ENCODE peak calls at places on chromosomes 16 and 17, in five cellular contexts. O is OCI-LY7, T is neural progenitor cell, Z is IMR-90, N is endothelial cell of umbilical vein. V is an unnamed sample.

GRCh38 chr17:81868674-81869220 is 2.4 kb downstream of the ARHGDIA start:
- DNase-seq in O (peak; percentile 37), T (peak; percentile 35), Z (peak; percentile 88), N (no peak), V (peak; percentile 83)

GRCh38 chr16:82033683-82034300 is 1.3 kb upstream of the HSD17B2 start:
- DNase-seq in O (no peak), T (no peak), Z (no peak), N (peak; percentile 8), V (peak; percentile 51)

GRCh38 chr16:71899171-71899570 is 3.8 kb downstream of the IST1 start:
- DNase-seq in O (no peak), T (no peak), Z (no peak), N (no peak), V (no peak)

GRCh38 chr16:86630471-86630870 is 52.1 kb downstream of the FOXL1 start:
- DNase-seq in O (no peak), T (no peak), Z (peak; percentile 31), N (no peak), V (no peak)

GRCh38 chr16:11994187-11995119 is 17.9 kb downstream of the SNX29 start:
- DNase-seq in O (no peak), T (peak; percentile 26), Z (peak; percentile 28), N (peak; percentile 68), V (no peak)

GRCh38 chr17:43916385-43916784 is 9.0 kb upstream of the MPP2 start:
- DNase-seq in O (no peak), T (no peak), Z (no peak), N (no peak), V (no peak)

GRCh38 chr17:66677201-66677981 is 157.5 kb upstream of the CACNG5 start:
- DNase-seq in O (no peak), T (no peak), Z (peak; percentile 94), N (no peak), V (no peak)

GRCh38 chr16:57720142-57720575 is 15.4 kb upstream of the KATNB1 start:
- DNase-seq in O (peak; percentile 18), T (peak; percentile 63), Z (peak; percentile 50), N (peak; percentile 53), V (peak; percentile 78)

GRCh38 chr16:76535-77272 is 1.3 kb upstream of the MPG start:
- DNase-seq in O (peak; percentile 40), T (no peak), Z (peak; percentile 95), N (peak; percentile 75), V (peak; percentile 77)

GRCh38 chr16:87765473-87765775 is 362 bp downstream of the KLHDC4 start:
- DNase-seq in O (peak; percentile 68), T (no peak), Z (peak; percentile 7), N (peak; percentile 38), V (no peak)

GRCh38 chr16:69741519-69741918 is 13.2 kb downstream of the NOB1 start:
- DNase-seq in O (no peak), T (no peak), Z (peak; percentile 67), N (no peak), V (no peak)

GRCh38 chr17:40442392-40443195 is 656 bp upstream of the IGFBP4 start:
- DNase-seq in O (no peak), T (no peak), Z (peak; percentile 47), N (peak; percentile 28), V (no peak)

GRCh38 chr17:18321309-18321708 is 6.2 kb downstream of the SMCR8 start:
- DNase-seq in O (no peak), T (peak; percentile 51), Z (no peak), N (no peak), V (no peak)

GRCh38 chr16:83513006-83513755 is 294.6 kb upstream of the HSBP1 start:
- DNase-seq in O (no peak), T (no peak), Z (peak; percentile 89), N (no peak), V (no peak)

GRCh38 chr16:3800019-3800418 is 80.5 kb downstream of the CREBBP start:
- DNase-seq in O (no peak), T (no peak), Z (no peak), N (no peak), V (no peak)

GRCh38 chr17:71959129-71959528 is 161.7 kb upstream of the SOX9 start:
- DNase-seq in O (peak; percentile 25), T (peak; percentile 16), Z (peak; percentile 8), N (no peak), V (no peak)

GRCh38 chr16:4593069-4593468 is 21.6 kb downstream of the UBALD1 start:
- DNase-seq in O (no peak), T (peak; percentile 63), Z (no peak), N (no peak), V (no peak)

GRCh38 chr16:57818377-57819055 is 16.2 kb upstream of the KIFC3 start:
- DNase-seq in O (no peak), T (no peak), Z (no peak), N (no peak), V (no peak)

GRCh38 chr16:63512910-63513309 is 1476.7 kb upstream of the CDH8 start:
- DNase-seq in O (no peak), T (no peak), Z (no peak), N (no peak), V (no peak)

GRCh38 chr17:67829331-67829730 is 4.0 kb downstream of the BPTF start:
- DNase-seq in O (peak; percentile 69), T (peak; percentile 9), Z (no peak), N (no peak), V (no peak)

GRCh38 chr17:49469831-49470568 is 25.1 kb upstream of the NGFR start:
- DNase-seq in O (no peak), T (peak; percentile 85), Z (no peak), N (no peak), V (peak; percentile 46)

GRCh38 chr17:56595831-56596740 is 2.6 kb downstream of the NOG start:
- DNase-seq in O (no peak), T (peak; percentile 59), Z (peak; percentile 10), N (no peak), V (peak; percentile 43)

GRCh38 chr17:83100853-83101391 is 21.5 kb downstream of the METRNL start:
- DNase-seq in O (peak; percentile 89), T (no peak), Z (no peak), N (no peak), V (peak; percentile 34)

GRCh38 chr16:79528281-79528680 is 72.3 kb downstream of the MAF start:
- DNase-seq in O (no peak), T (no peak), Z (no peak), N (no peak), V (no peak)

GRCh38 chr17:57810740-57811632 is 38.9 kb downstream of the MRPS23 start:
- DNase-seq in O (no peak), T (no peak), Z (peak; percentile 4), N (no peak), V (peak; percentile 30)

GRCh38 chr17:45050680-45051059 is 762 bp downstream of the DCAKD start:
- DNase-seq in O (peak; percentile 57), T (peak; percentile 45), Z (peak; percentile 28), N (peak; percentile 44), V (peak; percentile 48)

GRCh38 chr16:50765246-50765645 is 23.4 kb downstream of the CYLD start:
- DNase-seq in O (no peak), T (no peak), Z (no peak), N (no peak), V (no peak)

GRCh38 chr16:50942143-50942542 is 200.3 kb downstream of the CYLD start:
- DNase-seq in O (no peak), T (no peak), Z (no peak), N (no peak), V (no peak)

GRCh38 chr16:4318171-4318910 is 2.5 kb downstream of the GLIS2 start:
- DNase-seq in O (no peak), T (peak; percentile 43), Z (no peak), N (no peak), V (no peak)

GRCh38 chr16:17556276-17557052 is 85.7 kb upstream of the XYLT1 start:
- DNase-seq in O (peak; percentile 36), T (peak; percentile 57), Z (peak; percentile 33), N (no peak), V (peak; percentile 47)

GRCh38 chr16:69346683-69347082 is 4.9 kb downstream of the TMED6 start:
- DNase-seq in O (no peak), T (no peak), Z (no peak), N (no peak), V (no peak)

GRCh38 chr17:72984145-72984924 is 108.2 kb downstream of the SLC39A11 start:
- DNase-seq in O (no peak), T (no peak), Z (peak; percentile 98), N (peak; percentile 81), V (no peak)

GRCh38 chr17:8315740-8316217 is 5.7 kb downstream of the ARHGEF15 start:
- DNase-seq in O (no peak), T (peak; percentile 68), Z (no peak), N (no peak), V (peak; percentile 9)
- H2AFZ ChIP-seq in O (no peak overlapping the region), T (peak overlapping the region; percentile 99), Z (peak overlapping the region; percentile 71), N (no peak overlapping the region), V (no peak overlapping the region)

GRCh38 chr17:30915833-30916611 is 5.7 kb upstream of the ADAP2 start:
- DNase-seq in O (no peak), T (no peak), Z (no peak), N (no peak), V (no peak)

GRCh38 chr17:30917050-30917449 is 4.7 kb upstream of the ADAP2 start:
- DNase-seq in O (no peak), T (no peak), Z (no peak), N (no peak), V (no peak)

GRCh38 chr17:30908717-30909420 is 2.8 kb upstream of the TEFM start:
- DNase-seq in O (peak; percentile 52), T (no peak), Z (no peak), N (no peak), V (no peak)

GRCh38 chr17:30913955-30914354 is 7.8 kb upstream of the ADAP2 start:
- DNase-seq in O (no peak), T (no peak), Z (no peak), N (no peak), V (no peak)
- H3K4me1 ChIP-seq in O (peaks cover 8% of the 10 kb centered on the region), T (no peaks in the 10 kb centered on the region), Z (no peaks in the 10 kb centered on the region), N (no peaks in the 10 kb centered on the region), V (no peaks in the 10 kb centered on the region)

GRCh38 chr17:63435681-63436522 is 10.2 kb downstream of the CYB561 start:
- DNase-seq in O (peak; percentile 75), T (no peak), Z (no peak), N (no peak), V (no peak)

GRCh38 chr17:63437287-63438091 is 8.6 kb downstream of the CYB561 start:
- DNase-seq in O (no peak), T (no peak), Z (no peak), N (no peak), V (no peak)

GRCh38 chr17:63434951-63435571 is 11.0 kb downstream of the CYB561 start:
- DNase-seq in O (no peak), T (no peak), Z (peak; percentile 25), N (peak; percentile 39), V (no peak)

GRCh38 chr17:63438092-63439051 is 7.7 kb downstream of the CYB561 start:
- DNase-seq in O (no peak), T (no peak), Z (no peak), N (no peak), V (no peak)

GRCh38 chr17:63436523-63437110 is 9.5 kb downstream of the CYB561 start:
- DNase-seq in O (no peak), T (no peak), Z (no peak), N (peak; percentile 27), V (no peak)
- H2AFZ ChIP-seq in O (no peak overlapping the region), T (no peak overlapping the region), Z (no peak overlapping the region), N (no peak overlapping the region), V (no peak overlapping the region)

DNA sequence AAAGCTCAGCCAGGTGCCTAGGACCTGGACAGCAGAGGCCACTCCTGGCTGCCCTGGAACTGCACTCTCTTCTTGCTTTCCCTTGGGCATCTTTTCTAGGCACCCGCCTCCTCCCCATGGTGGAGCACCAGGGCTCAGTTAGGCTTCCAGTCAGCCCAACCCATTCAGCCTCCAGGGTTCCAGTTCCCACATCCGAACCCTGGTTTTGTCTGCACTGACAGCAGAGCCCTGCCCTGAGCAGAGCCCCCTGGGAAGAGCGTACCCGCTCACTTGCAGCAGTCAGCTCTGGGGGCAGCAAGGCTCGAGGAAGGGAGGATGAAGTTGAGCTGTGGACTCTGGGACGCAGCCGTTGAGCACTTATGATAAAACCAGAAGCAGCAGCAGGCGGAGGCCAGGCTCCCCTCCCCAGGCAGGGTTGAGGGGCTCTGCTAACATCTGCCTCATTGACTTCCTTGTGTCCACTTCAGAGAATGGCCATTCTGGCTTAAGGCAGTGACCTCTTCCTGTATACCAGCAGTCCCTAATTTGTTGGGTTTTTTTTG is 213.2 kb downstream of the NTN1 start:
- DNase-seq in O (no peak), T (no peak), Z (no peak), N (no peak), V (no peak)
- H3K4me1 ChIP-seq in O (no peaks in the 10 kb centered on the region), T (peaks cover 4% of the 10 kb centered on the region), Z (peaks cover 3% of the 10 kb centered on the region), N (peaks cover 5% of the 10 kb centered on the region), V (peaks cover 8% of the 10 kb centered on the region)

V was measured in hepatocyte.